ENCODE peak calls at places on chromosomes 11 and 22, in four cellular contexts. One of them, this sample, is unnamed.

GRCh38 chr11:61967924-61968757 is 707 bp upstream of the FTH1 start:
- DNase-seq in CD4-positive, CD25-positive, alpha-beta regulatory T cell: peak; percentile 33
- DNase-seq in gastrocnemius medialis: no peak
- DNase-seq in spleen: peak; percentile 91
- DNase-seq in this sample: peak; percentile 91

GRCh38 chr11:61133956-61134662 is 27.1 kb downstream of the VPS37C start:
- DNase-seq in gastrocnemius medialis: no peak
- DNase-seq in spleen: peak; percentile 51
- DNase-seq in CD4-positive, CD25-positive, alpha-beta regulatory T cell: no peak
- DNase-seq in this sample: no peak

GRCh38 chr11:103994111-103994510 is 42.3 kb upstream of the DDI1 start:
- DNase-seq in spleen: no peak
- DNase-seq in CD4-positive, CD25-positive, alpha-beta regulatory T cell: no peak
- DNase-seq in gastrocnemius medialis: no peak
- DNase-seq in this sample: no peak

GRCh38 chr22:20997536-20998257 is 4.2 kb downstream of the THAP7 start:
- DNase-seq in spleen: no peak
- DNase-seq in gastrocnemius medialis: no peak
- DNase-seq in CD4-positive, CD25-positive, alpha-beta regulatory T cell: no peak
- DNase-seq in this sample: no peak

GRCh38 chr11:134615041-134615615 is 203.1 kb upstream of the B3GAT1 start:
- DNase-seq in CD4-positive, CD25-positive, alpha-beta regulatory T cell: no peak
- DNase-seq in spleen: no peak
- DNase-seq in gastrocnemius medialis: no peak
- DNase-seq in this sample: peak; percentile 72

GRCh38 chr11:85941380-85941973 is 86.3 kb downstream of the CCDC83 start:
- DNase-seq in CD4-positive, CD25-positive, alpha-beta regulatory T cell: no peak
- DNase-seq in gastrocnemius medialis: peak; percentile 32
- DNase-seq in spleen: no peak
- DNase-seq in this sample: no peak

GRCh38 chr22:31912402-31912733 is 32.0 kb upstream of the YWHAH start:
- DNase-seq in spleen: no peak
- DNase-seq in gastrocnemius medialis: no peak
- DNase-seq in CD4-positive, CD25-positive, alpha-beta regulatory T cell: no peak
- DNase-seq in this sample: no peak

GRCh38 chr11:124119103-124119502 is 3.9 kb downstream of the VWA5A start:
- DNase-seq in spleen: no peak
- DNase-seq in gastrocnemius medialis: no peak
- DNase-seq in CD4-positive, CD25-positive, alpha-beta regulatory T cell: no peak
- DNase-seq in this sample: no peak

GRCh38 chr11:102253018-102253775 is 64.1 kb upstream of the BIRC3 start:
- DNase-seq in gastrocnemius medialis: no peak
- DNase-seq in CD4-positive, CD25-positive, alpha-beta regulatory T cell: no peak
- DNase-seq in spleen: no peak
- DNase-seq in this sample: no peak

GRCh38 chr11:70415176-70415575 is 16.8 kb downstream of the CTTN start:
- DNase-seq in spleen: no peak
- DNase-seq in CD4-positive, CD25-positive, alpha-beta regulatory T cell: no peak
- DNase-seq in gastrocnemius medialis: no peak
- DNase-seq in this sample: no peak

GRCh38 chr22:36864454-36865215 is 3.8 kb downstream of the NCF4 start:
- DNase-seq in gastrocnemius medialis: no peak
- DNase-seq in spleen: no peak
- DNase-seq in CD4-positive, CD25-positive, alpha-beta regulatory T cell: no peak
- DNase-seq in this sample: no peak

GRCh38 chr11:32032478-32032877 is 58.4 kb upstream of the RCN1 start:
- DNase-seq in gastrocnemius medialis: no peak
- DNase-seq in spleen: no peak
- DNase-seq in CD4-positive, CD25-positive, alpha-beta regulatory T cell: no peak
- DNase-seq in this sample: no peak

GRCh38 chr11:131629925-131630324 is 259.5 kb downstream of the NTM start:
- DNase-seq in gastrocnemius medialis: no peak
- DNase-seq in CD4-positive, CD25-positive, alpha-beta regulatory T cell: no peak
- DNase-seq in spleen: no peak
- DNase-seq in this sample: no peak

GRCh38 chr11:33687733-33688479 is 12.7 kb downstream of the C11orf91 start:
- DNase-seq in CD4-positive, CD25-positive, alpha-beta regulatory T cell: no peak
- DNase-seq in spleen: no peak
- DNase-seq in gastrocnemius medialis: no peak
- DNase-seq in this sample: peak; percentile 62

GRCh38 chr11:36210529-36210928 is 78.7 kb downstream of the COMMD9 start:
- DNase-seq in CD4-positive, CD25-positive, alpha-beta regulatory T cell: no peak
- DNase-seq in spleen: no peak
- DNase-seq in gastrocnemius medialis: no peak
- DNase-seq in this sample: no peak

GRCh38 chr11:62190011-62190410 is at the start of gene SCGB1D1:
- DNase-seq in spleen: no peak
- DNase-seq in CD4-positive, CD25-positive, alpha-beta regulatory T cell: no peak
- DNase-seq in gastrocnemius medialis: no peak
- DNase-seq in this sample: no peak

GRCh38 chr11:4665424-4665823 is 21.6 kb downstream of the OR51E1 start:
- DNase-seq in CD4-positive, CD25-positive, alpha-beta regulatory T cell: no peak
- DNase-seq in spleen: no peak
- DNase-seq in gastrocnemius medialis: no peak
- DNase-seq in this sample: no peak

GRCh38 chr11:109422755-109423113 is 744 bp downstream of the C11orf87 start:
- DNase-seq in gastrocnemius medialis: no peak
- DNase-seq in CD4-positive, CD25-positive, alpha-beta regulatory T cell: no peak
- DNase-seq in spleen: no peak
- DNase-seq in this sample: no peak

GRCh38 chr11:73317373-73317772 is 9.3 kb downstream of the ARHGEF17 start:
- DNase-seq in spleen: no peak
- DNase-seq in gastrocnemius medialis: no peak
- DNase-seq in CD4-positive, CD25-positive, alpha-beta regulatory T cell: no peak
- DNase-seq in this sample: no peak

GRCh38 chr11:8646873-8647272 is 35.6 kb downstream of the TRIM66 start:
- DNase-seq in spleen: no peak
- DNase-seq in CD4-positive, CD25-positive, alpha-beta regulatory T cell: no peak
- DNase-seq in gastrocnemius medialis: no peak
- DNase-seq in this sample: no peak

GRCh38 chr22:30245985-30246901 is at the start of gene LIF:
- DNase-seq in gastrocnemius medialis: no peak
- DNase-seq in spleen: peak; percentile 84
- DNase-seq in CD4-positive, CD25-positive, alpha-beta regulatory T cell: peak; percentile 13
- DNase-seq in this sample: no peak

GRCh38 chr11:103735497-103736032 is 300.9 kb upstream of the DDI1 start:
- DNase-seq in CD4-positive, CD25-positive, alpha-beta regulatory T cell: no peak
- DNase-seq in gastrocnemius medialis: no peak
- DNase-seq in spleen: no peak
- DNase-seq in this sample: no peak

GRCh38 chr11:31240340-31240904 is 129.1 kb downstream of the DCDC1 start:
- DNase-seq in gastrocnemius medialis: no peak
- DNase-seq in CD4-positive, CD25-positive, alpha-beta regulatory T cell: no peak
- DNase-seq in spleen: no peak
- DNase-seq in this sample: no peak

GRCh38 chr11:69657456-69657910 is 16.5 kb downstream of the CCND1 start:
- DNase-seq in CD4-positive, CD25-positive, alpha-beta regulatory T cell: no peak
- DNase-seq in gastrocnemius medialis: no peak
- DNase-seq in spleen: peak; percentile 62
- DNase-seq in this sample: no peak

GRCh38 chr22:43296279-43296902 is 46.8 kb downstream of the SCUBE1 start:
- DNase-seq in gastrocnemius medialis: no peak
- DNase-seq in spleen: no peak
- DNase-seq in CD4-positive, CD25-positive, alpha-beta regulatory T cell: no peak
- DNase-seq in this sample: no peak

GRCh38 chr22:32204856-32205722 is at the start of gene RFPL2:
- DNase-seq in gastrocnemius medialis: no peak
- DNase-seq in CD4-positive, CD25-positive, alpha-beta regulatory T cell: no peak
- DNase-seq in spleen: no peak
- DNase-seq in this sample: no peak

GRCh38 chr22:34800265-34800664 is 265.7 kb upstream of the ISX start:
- DNase-seq in CD4-positive, CD25-positive, alpha-beta regulatory T cell: no peak
- DNase-seq in spleen: no peak
- DNase-seq in gastrocnemius medialis: no peak
- DNase-seq in this sample: no peak

GRCh38 chr22:36359172-36359973 is 28.4 kb downstream of the MYH9 start:
- DNase-seq in CD4-positive, CD25-positive, alpha-beta regulatory T cell: no peak
- DNase-seq in spleen: no peak
- DNase-seq in gastrocnemius medialis: no peak
- DNase-seq in this sample: no peak

GRCh38 chr22:32532819-32533128 is 58.2 kb downstream of the FBXO7 start:
- DNase-seq in gastrocnemius medialis: peak; percentile 49
- DNase-seq in CD4-positive, CD25-positive, alpha-beta regulatory T cell: no peak
- DNase-seq in spleen: peak; percentile 84
- DNase-seq in this sample: no peak

GRCh38 chr11:110777765-110778164 is 65.5 kb upstream of the ARHGAP20 start:
- DNase-seq in gastrocnemius medialis: no peak
- DNase-seq in CD4-positive, CD25-positive, alpha-beta regulatory T cell: no peak
- DNase-seq in spleen: no peak
- DNase-seq in this sample: no peak

GRCh38 chr11:120354779-120355178 is 18.6 kb downstream of the ARHGEF12 start:
- DNase-seq in CD4-positive, CD25-positive, alpha-beta regulatory T cell: no peak
- DNase-seq in spleen: no peak
- DNase-seq in gastrocnemius medialis: no peak
- DNase-seq in this sample: no peak

GRCh38 chr11:19345519-19345847 is 104.7 kb upstream of the E2F8 start:
- DNase-seq in CD4-positive, CD25-positive, alpha-beta regulatory T cell: no peak
- DNase-seq in spleen: peak; percentile 77
- DNase-seq in gastrocnemius medialis: no peak
- DNase-seq in this sample: no peak

GRCh38 chr11:119975561-119976152 is 162.3 kb downstream of the TRIM29 start:
- DNase-seq in CD4-positive, CD25-positive, alpha-beta regulatory T cell: no peak
- DNase-seq in spleen: no peak
- DNase-seq in gastrocnemius medialis: no peak
- DNase-seq in this sample: no peak